ENCODE peak calls at places on chromosomes 3 and 15, in nine cellular contexts. A is mesothelial cell of epicardium, K is choroid plexus epithelial cell, S is GM13976, D is MCF 10A, E is colonic mucosa, V is neural progenitor cell, G is AG10803, M is heart right ventricle. C is an unnamed sample.

GRCh38 chr3:38039899-38040261 is 872 bp downstream of the DLEC1 start:
- DNase-seq in A (no peak), S (peak), D (peak), E (peak), G (peak), M (peak), V (peak), K (peak), C (no peak)

GRCh38 chr3:186038360-186038759 is 70.5 kb downstream of the ETV5 start:
- DNase-seq in D (no peak), A (no peak), V (peak), E (no peak), S (no peak), G (no peak), M (no peak), K (no peak), C (no peak)

GRCh38 chr3:185549651-185550111 is 2.7 kb downstream of the LIPH start:
- DNase-seq in K (peak), G (peak), A (no peak), D (peak), V (no peak), M (no peak), E (no peak), S (no peak), C (no peak)

GRCh38 chr15:66068801-66069200 is 184.7 kb downstream of the MEGF11 start:
- DNase-seq in G (no peak), E (no peak), D (no peak), A (no peak), K (no peak), S (no peak), M (no peak), V (no peak), C (no peak)

GRCh38 chr3:10389995-10390394 is 69.1 kb upstream of the SEC13 start:
- DNase-seq in M (no peak), E (no peak), S (no peak), V (no peak), G (no peak), A (no peak), K (no peak), D (no peak), C (no peak)

GRCh38 chr3:137110392-137110996 is 152.7 kb downstream of the IL20RB start:
- DNase-seq in V (peak), K (peak), S (peak), G (peak), E (no peak), D (peak), A (no peak), M (no peak), C (no peak)

GRCh38 chr3:150721285-150722130 is 17.8 kb upstream of the ERICH6 start:
- DNase-seq in S (peak), V (peak), A (no peak), M (no peak), G (peak), D (peak), E (no peak), K (peak), C (no peak)

GRCh38 chr15:92277776-92278175 is 115.9 kb upstream of the ST8SIA2 start:
- DNase-seq in A (no peak), V (peak), S (peak), G (peak), K (peak), E (no peak), M (peak), D (peak), C (no peak)

GRCh38 chr15:27902680-27903385 is 196.3 kb downstream of the OCA2 start:
- DNase-seq in E (no peak), K (no peak), M (no peak), G (no peak), V (no peak), D (no peak), A (no peak), S (peak), C (no peak)

GRCh38 chr3:72488736-72489030 is 359.6 kb downstream of the SHQ1 start:
- DNase-seq in S (no peak), E (no peak), A (no peak), M (no peak), D (peak), V (no peak), K (peak), G (peak), C (no peak)

GRCh38 chr15:75981149-75981815 is 30.9 kb downstream of the NRG4 start:
- DNase-seq in V (no peak), E (no peak), M (no peak), K (no peak), A (no peak), S (no peak), D (no peak), G (no peak), C (no peak)

GRCh38 chr3:72145506-72146380 is 360.8 kb upstream of the PROK2 start:
- DNase-seq in K (peak), S (no peak), A (no peak), E (no peak), D (no peak), V (peak), G (peak), M (no peak), C (no peak)

GRCh38 chr15:38229700-38230099 is 22.9 kb upstream of the SPRED1 start:
- DNase-seq in D (no peak), V (no peak), E (no peak), S (no peak), A (no peak), M (no peak), K (no peak), G (no peak), C (no peak)

GRCh38 chr3:143811602-143812001 is 36.7 kb downstream of the SLC9A9 start:
- DNase-seq in K (no peak), D (no peak), A (no peak), S (no peak), V (no peak), E (peak), G (peak), M (no peak), C (no peak)

GRCh38 chr15:55868707-55869106 is 124.7 kb downstream of the NEDD4 start:
- DNase-seq in G (no peak), D (peak), V (no peak), S (no peak), K (peak), E (no peak), M (no peak), A (no peak), C (no peak)

GRCh38 chr3:150699068-150699635 is 4.6 kb downstream of the ERICH6 start:
- DNase-seq in E (no peak), M (no peak), K (peak), V (no peak), A (no peak), G (peak), D (peak), S (no peak), C (no peak)

GRCh38 chr3:188061133-188061532 is 92.8 kb upstream of the LPP start:
- DNase-seq in S (peak), A (no peak), G (peak), K (peak), M (no peak), E (no peak), V (no peak), D (peak), C (no peak)

GRCh38 chr3:119588112-119588511 is 8.8 kb downstream of the ADPRH start:
- DNase-seq in M (peak), E (peak), S (no peak), V (no peak), G (no peak), A (no peak), K (no peak), D (peak), C (peak)

GRCh38 chr15:87753539-87753938 is 503.0 kb downstream of the NTRK3 start:
- DNase-seq in K (no peak), M (no peak), D (no peak), S (no peak), A (no peak), V (no peak), G (no peak), E (no peak), C (no peak)

GRCh38 chr3:102193255-102193654 is 241.6 kb upstream of the ZPLD1 start:
- DNase-seq in V (no peak), D (no peak), A (no peak), E (no peak), M (no peak), S (no peak), K (no peak), G (no peak), C (no peak)

GRCh38 chr3:53157974-53158580 is 2.9 kb upstream of the PRKCD start:
- DNase-seq in A (no peak), E (no peak), V (no peak), G (no peak), D (no peak), S (no peak), K (no peak), M (no peak), C (no peak)

GRCh38 chr3:60792287-60792852 is 458.9 kb downstream of the FHIT start:
- DNase-seq in M (no peak), A (no peak), S (no peak), G (no peak), K (no peak), V (no peak), E (no peak), D (no peak), C (no peak)

GRCh38 chr3:167872941-167873340 is 137.4 kb downstream of the SERPINI1 start:
- DNase-seq in K (peak), V (no peak), E (no peak), A (no peak), D (no peak), G (no peak), M (no peak), S (no peak), C (no peak)

GRCh38 chr3:144774897-144775296 is 803.3 kb downstream of the DIPK2A start:
- DNase-seq in S (no peak), G (peak), V (no peak), M (no peak), K (no peak), D (no peak), A (no peak), E (no peak), C (no peak)

GRCh38 chr3:150132101-150132749 is 161.5 kb upstream of the PFN2 start:
- DNase-seq in D (peak), S (peak), K (peak), M (no peak), V (no peak), E (no peak), G (no peak), A (no peak), C (no peak)

GRCh38 chr3:32405155-32405554 is 13.5 kb downstream of the CMTM7 start:
- DNase-seq in S (no peak), D (no peak), K (peak), G (peak), E (no peak), M (no peak), V (no peak), A (no peak), C (no peak)

GRCh38 chr15:89860851-89861360 is 32.9 kb downstream of the AP3S2 start:
- DNase-seq in E (no peak), M (no peak), D (no peak), K (no peak), A (no peak), V (no peak), S (no peak), G (no peak), C (no peak)

GRCh38 chr3:141331370-141332318 is 36.7 kb upstream of the ZBTB38 start:
- DNase-seq in S (no peak), A (no peak), K (peak), D (peak), M (peak), G (peak), E (no peak), V (no peak), C (peak)

DNA sequence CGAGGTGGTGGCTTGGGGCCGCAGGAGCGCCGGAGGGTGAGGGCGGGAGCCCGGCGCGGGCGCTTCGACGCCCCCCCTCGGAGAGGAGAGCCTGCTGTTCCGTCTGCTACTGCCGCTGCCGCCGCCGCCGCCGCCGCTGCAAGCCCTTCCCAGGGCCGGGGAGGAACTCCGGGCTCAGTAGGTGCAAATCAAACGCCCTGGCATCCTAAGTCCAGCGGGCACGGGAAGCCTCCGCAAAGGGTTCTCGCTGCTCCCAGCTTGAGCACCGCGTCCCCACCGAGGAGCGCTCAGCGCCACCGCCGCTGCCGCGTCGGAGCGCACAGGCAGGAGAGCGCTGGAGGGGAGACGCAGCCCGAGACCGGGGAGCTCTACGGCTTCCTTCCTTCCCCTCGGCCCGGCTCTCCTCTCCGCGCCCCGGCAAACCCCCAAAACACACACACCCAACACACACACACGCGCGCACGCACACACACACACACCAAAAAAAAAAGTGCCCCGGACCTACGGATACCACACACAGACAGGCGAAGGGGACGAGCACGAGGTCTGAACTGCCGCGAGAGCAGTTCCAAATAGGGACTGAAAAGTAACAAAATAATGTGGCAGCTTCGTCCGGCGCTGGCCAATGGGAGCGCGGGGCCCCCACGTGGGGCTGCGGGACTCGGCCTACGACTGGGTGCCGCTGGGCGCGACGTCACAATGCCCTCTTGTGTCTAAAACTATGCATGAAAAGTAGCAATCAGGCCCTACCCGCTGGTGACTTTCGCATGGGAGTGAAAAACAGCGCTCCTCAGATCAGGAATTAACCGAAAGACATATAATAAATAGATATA is at the start of gene TLE3:
- DNase-seq in K (peak), E (peak), A (peak), M (peak), D (peak), S (peak), V (peak), G (peak), C (peak)
- TF ChIP-seq CTCF in K (peak), E (peak), A (peak), M (peak), D (peak), S (peak), V (peak), G (peak), C (no peak)

GRCh38 chr15:47194718-47195117 is 522.6 kb upstream of the SEMA6D start:
- DNase-seq in D (peak), K (peak), V (peak), G (peak), E (no peak), M (no peak), A (no peak), S (no peak), C (no peak)
- TF ChIP-seq CTCF in D (peak), K (peak), V (peak), G (peak), E (peak), M (peak), A (peak), S (no peak), C (no peak)

DNA sequence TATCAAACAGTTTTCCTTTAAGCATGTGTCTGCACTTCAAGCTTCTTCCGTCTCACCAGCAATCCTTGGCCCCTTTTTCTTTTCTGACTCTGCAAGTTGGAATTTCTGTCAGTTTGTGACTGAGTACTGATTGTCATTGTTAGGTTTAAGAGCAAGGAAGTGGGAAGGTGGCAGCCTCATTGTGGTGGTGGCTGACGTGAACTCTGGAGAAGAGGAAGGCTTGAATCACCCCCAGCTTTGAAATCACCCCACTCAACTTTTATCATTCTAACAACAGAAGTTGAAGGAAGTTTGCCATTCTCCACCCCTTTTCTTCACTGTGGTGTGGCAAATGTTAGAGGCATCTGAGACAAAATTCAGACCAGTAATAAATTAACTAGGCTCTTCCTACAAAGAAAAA is 231.6 kb upstream of the AGTR1 start:
- DNase-seq in E (no peak), K (peak), V (no peak), G (peak), D (no peak), A (no peak), M (no peak), S (no peak), C (no peak)
- TF ChIP-seq CTCF in E (no peak), K (no peak), V (no peak), G (no peak), D (no peak), A (no peak), M (no peak), S (no peak), C (no peak)

DNA sequence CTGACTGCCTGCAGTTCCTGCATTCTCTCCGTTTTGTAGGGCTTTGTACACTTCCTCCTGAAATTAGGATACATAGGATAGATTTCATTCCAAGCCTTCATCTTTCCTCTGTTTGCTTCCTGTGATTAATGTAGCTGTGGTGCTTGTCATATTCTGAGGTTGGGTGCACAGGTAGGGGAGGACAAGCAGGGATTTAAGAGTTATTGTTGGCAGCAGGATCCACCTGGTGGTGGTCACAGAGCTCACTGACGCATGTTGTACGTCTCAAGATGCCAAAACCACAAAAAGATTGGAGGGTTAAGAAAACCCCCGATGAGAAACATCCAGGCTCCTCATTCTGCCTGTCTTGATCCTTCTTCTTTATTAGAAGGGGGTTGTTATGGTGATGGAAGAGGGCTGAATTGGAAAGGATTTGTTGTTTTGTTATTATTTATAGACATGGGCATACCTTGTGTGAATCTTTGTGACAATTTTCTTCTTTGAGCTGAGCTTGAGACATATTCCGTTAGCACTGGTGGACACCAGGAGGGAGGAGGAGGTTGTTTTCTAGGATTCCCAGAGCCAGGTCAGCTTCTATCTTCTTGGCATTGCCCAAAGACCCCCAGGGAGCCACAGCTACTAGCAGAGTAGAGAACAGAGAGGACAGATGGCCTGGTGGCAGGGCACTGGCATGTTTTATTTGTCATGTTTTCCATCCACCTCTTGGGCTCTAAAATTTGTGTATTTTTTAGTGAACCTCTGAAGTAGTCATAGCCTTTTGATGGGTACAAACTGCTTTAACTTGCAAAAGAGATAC is 57.7 kb upstream of the LARS2 start:
- DNase-seq in D (peak), V (no peak), K (no peak), S (no peak), A (no peak), G (no peak), M (no peak), E (no peak), C (no peak)
- TF ChIP-seq CTCF in D (no peak), V (no peak), K (no peak), S (no peak), A (no peak), G (no peak), M (no peak), E (no peak), C (no peak)

GRCh38 chr15:28989239-28989830 is 103.6 kb downstream of the APBA2 start:
- DNase-seq in G (no peak), M (no peak), K (peak), S (no peak), V (peak), E (no peak), D (no peak), A (no peak), C (no peak)
- TF ChIP-seq CTCF in G (peak), M (no peak), K (peak), S (no peak), V (peak), E (no peak), D (no peak), A (no peak), C (no peak)

GRCh38 chr3:8607285-8608040 is 37.1 kb downstream of the SSUH2 start:
- DNase-seq in G (peak), V (peak), D (peak), S (no peak), A (no peak), E (no peak), M (peak), K (peak), C (no peak)
- TF ChIP-seq CTCF in G (peak), V (peak), D (peak), S (no peak), A (no peak), E (peak), M (peak), K (peak), C (no peak)

GRCh38 chr15:31304074-31304648 is 22.5 kb upstream of the KLF13 start:
- DNase-seq in V (no peak), E (no peak), M (peak), G (no peak), S (no peak), A (no peak), D (no peak), K (no peak), C (no peak)

GRCh38 chr15:31305375-31305774 is 21.3 kb upstream of the KLF13 start:
- DNase-seq in K (no peak), S (no peak), G (no peak), A (no peak), M (no peak), V (no peak), E (no peak), D (no peak), C (no peak)

GRCh38 chr15:31303434-31304073 is 23.1 kb upstream of the KLF13 start:
- DNase-seq in E (peak), S (no peak), V (peak), M (peak), D (peak), K (peak), G (peak), A (no peak), C (no peak)

GRCh38 chr15:31306036-31306425 is 20.6 kb upstream of the KLF13 start:
- DNase-seq in S (no peak), G (no peak), M (peak), K (no peak), D (no peak), A (no peak), V (no peak), E (no peak), C (no peak)

DNA sequence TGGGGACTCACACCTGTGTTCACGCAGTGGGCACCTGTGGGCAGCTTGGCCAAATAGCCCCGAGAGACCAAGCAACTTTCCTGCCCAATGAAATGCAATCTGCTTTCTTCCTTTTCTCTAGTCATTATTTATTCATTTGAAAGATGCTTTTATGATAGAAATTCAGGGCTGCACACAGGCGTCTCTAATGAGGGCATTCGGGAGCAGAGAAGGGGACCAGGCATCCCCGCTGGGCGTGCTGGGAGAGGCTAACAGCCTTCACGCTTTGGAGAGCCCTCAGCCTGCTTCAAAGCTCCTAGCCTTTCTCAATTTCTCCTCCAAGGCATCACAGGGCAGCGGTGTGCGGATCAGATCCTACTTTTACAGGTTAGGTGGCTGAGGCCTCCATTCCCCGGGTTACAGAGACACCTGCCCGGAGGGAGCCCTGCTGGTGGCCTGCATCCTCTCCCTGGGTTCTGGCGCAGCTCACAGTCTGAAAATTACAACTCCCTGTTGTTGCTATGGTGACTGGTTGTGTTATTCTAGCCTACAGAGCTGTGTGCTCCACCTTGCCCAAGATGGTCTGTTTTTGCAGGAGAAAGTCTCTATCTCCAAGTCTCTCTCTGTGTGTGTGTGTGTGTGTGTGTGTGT is 21.8 kb upstream of the KLF13 start:
- DNase-seq in S (no peak), V (no peak), K (peak), E (no peak), G (no peak), A (no peak), M (no peak), D (no peak), C (no peak)
- TF ChIP-seq CTCF in S (no peak), V (no peak), K (no peak), E (no peak), G (no peak), A (no peak), M (no peak), D (no peak), C (no peak)

GRCh38 chr15:47339800-47340575 is 377.3 kb upstream of the SEMA6D start:
- DNase-seq in M (no peak), K (peak), G (no peak), S (no peak), V (no peak), D (no peak), E (no peak), A (no peak), C (no peak)
- TF ChIP-seq CTCF in M (no peak), K (no peak), G (no peak), S (no peak), V (no peak), D (no peak), E (no peak), A (no peak), C (no peak)